ENCODE peak calls at places on chromosomes 6 and 20, in eight cellular contexts. T is lower lobe of right lung; N is left ventricle myocardium inferior; K is osteoblast; F is naive thymus-derived CD4-positive, alpha-beta T cell; V is GM23248; J is H9; E is A673. G is an unnamed sample.

GRCh38 chr6:9346923-9347322 is 911.6 kb upstream of the SLC35B3 start:
- DNase-seq in T (no peak), K (no peak), V (no peak), F (no peak), N (no peak), J (peak; percentile 39), E (no peak), G (no peak)

GRCh38 chr6:136429681-136430080 is 120.5 kb downstream of the MAP7 start:
- DNase-seq in N (no peak), V (no peak), J (no peak), K (no peak), F (no peak), E (no peak), T (no peak), G (no peak)

GRCh38 chr6:43621836-43622180 is 7.3 kb downstream of the GTPBP2 start:
- DNase-seq in K (no peak), J (no peak), T (no peak), N (no peak), F (no peak), V (no peak), E (no peak), G (no peak)

GRCh38 chr20:45842169-45842812 is 8.7 kb downstream of the SNX21 start:
- DNase-seq in N (no peak), E (no peak), T (no peak), F (no peak), K (peak; percentile 73), V (peak; percentile 71), J (no peak), G (no peak)

GRCh38 chr20:2449386-2449785 is 21.2 kb downstream of the SNRPB start:
- DNase-seq in N (no peak), E (no peak), J (no peak), K (no peak), F (no peak), T (no peak), V (no peak), G (no peak)

GRCh38 chr6:157182503-157183254 is 140.6 kb downstream of the TMEM242 start:
- DNase-seq in E (no peak), J (no peak), N (no peak), F (no peak), V (no peak), T (no peak), K (no peak), G (no peak)

GRCh38 chr20:50642288-50642803 is 49.0 kb downstream of the RIPOR3 start:
- DNase-seq in F (no peak), V (no peak), E (peak; percentile 95), J (peak; percentile 93), T (no peak), N (no peak), K (no peak), G (no peak)

GRCh38 chr6:158270389-158271127 is 41.7 kb upstream of the TULP4 start:
- DNase-seq in T (no peak), N (no peak), J (no peak), V (no peak), F (no peak), K (no peak), E (no peak), G (no peak)

DNA sequence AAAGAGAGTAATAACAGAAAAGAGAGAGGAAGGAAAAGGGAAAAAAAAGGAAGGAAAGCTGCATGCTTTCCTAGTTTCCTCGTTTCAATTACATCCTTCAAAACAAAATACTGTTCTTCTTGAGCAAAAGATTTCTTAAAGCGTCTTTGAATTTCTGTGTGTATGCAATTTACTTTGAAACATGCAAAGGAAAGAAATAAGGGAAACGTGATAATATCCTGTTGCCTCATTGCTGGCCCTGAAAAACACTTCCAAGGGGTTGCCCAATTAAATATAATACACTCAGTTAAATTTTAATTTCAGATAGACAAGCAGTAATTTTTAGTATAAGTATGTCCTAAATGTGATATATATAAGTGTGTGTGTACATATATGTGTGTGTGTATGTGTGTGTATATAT is 51.2 kb upstream of the TPD52L1 start:
- DNase-seq in N (no peak), E (no peak), V (peak; percentile 40), F (no peak), T (no peak), J (no peak), K (no peak), G (no peak)
- H3K4me1 ChIP-seq in N (peaks cover 18% of the 10 kb centered on the region), E (peaks cover 24% of the 10 kb centered on the region), V (peaks cover 51% of the 10 kb centered on the region), F (no peaks in the 10 kb centered on the region), T (peaks cover 6% of the 10 kb centered on the region), J (no peaks in the 10 kb centered on the region), K (peaks cover 45% of the 10 kb centered on the region), G (peaks cover 13% of the 10 kb centered on the region)

GRCh38 chr20:62980380-62980960 is 26.3 kb downstream of the BHLHE23 start:
- DNase-seq in N (no peak), F (no peak), T (no peak), K (no peak), J (no peak), E (peak; percentile 59), V (no peak), G (no peak)
- H3K4me1 ChIP-seq in N (no peaks in the 10 kb centered on the region), F (peaks cover 46% of the 10 kb centered on the region), T (no peaks in the 10 kb centered on the region), K (no peaks in the 10 kb centered on the region), J (no peaks in the 10 kb centered on the region), E (peaks cover 16% of the 10 kb centered on the region), V (no peaks in the 10 kb centered on the region), G (no peaks in the 10 kb centered on the region)

GRCh38 chr20:37222086-37222485 is 39.5 kb downstream of the GHRH start:
- DNase-seq in J (no peak), K (no peak), V (no peak), T (no peak), N (no peak), E (no peak), F (no peak), G (no peak)
- H3K4me1 ChIP-seq in J (no peaks in the 10 kb centered on the region), K (peaks cover 13% of the 10 kb centered on the region), V (peaks cover 18% of the 10 kb centered on the region), T (peaks cover 4% of the 10 kb centered on the region), N (peaks cover 37% of the 10 kb centered on the region), E (no peaks in the 10 kb centered on the region), F (no peaks in the 10 kb centered on the region), G (peaks cover 29% of the 10 kb centered on the region)

GRCh38 chr20:62536731-62537401 is 61.1 kb upstream of the GATA5 start:
- DNase-seq in K (peak; percentile 99), E (no peak), T (no peak), N (peak; percentile 48), J (no peak), F (no peak), V (peak; percentile 45), G (peak; percentile 80)
- H3K4me1 ChIP-seq in K (no peaks in the 10 kb centered on the region), E (no peaks in the 10 kb centered on the region), T (no peaks in the 10 kb centered on the region), N (peaks cover 31% of the 10 kb centered on the region), J (no peaks in the 10 kb centered on the region), F (no peaks in the 10 kb centered on the region), V (no peaks in the 10 kb centered on the region), G (peaks cover 23% of the 10 kb centered on the region)

DNA sequence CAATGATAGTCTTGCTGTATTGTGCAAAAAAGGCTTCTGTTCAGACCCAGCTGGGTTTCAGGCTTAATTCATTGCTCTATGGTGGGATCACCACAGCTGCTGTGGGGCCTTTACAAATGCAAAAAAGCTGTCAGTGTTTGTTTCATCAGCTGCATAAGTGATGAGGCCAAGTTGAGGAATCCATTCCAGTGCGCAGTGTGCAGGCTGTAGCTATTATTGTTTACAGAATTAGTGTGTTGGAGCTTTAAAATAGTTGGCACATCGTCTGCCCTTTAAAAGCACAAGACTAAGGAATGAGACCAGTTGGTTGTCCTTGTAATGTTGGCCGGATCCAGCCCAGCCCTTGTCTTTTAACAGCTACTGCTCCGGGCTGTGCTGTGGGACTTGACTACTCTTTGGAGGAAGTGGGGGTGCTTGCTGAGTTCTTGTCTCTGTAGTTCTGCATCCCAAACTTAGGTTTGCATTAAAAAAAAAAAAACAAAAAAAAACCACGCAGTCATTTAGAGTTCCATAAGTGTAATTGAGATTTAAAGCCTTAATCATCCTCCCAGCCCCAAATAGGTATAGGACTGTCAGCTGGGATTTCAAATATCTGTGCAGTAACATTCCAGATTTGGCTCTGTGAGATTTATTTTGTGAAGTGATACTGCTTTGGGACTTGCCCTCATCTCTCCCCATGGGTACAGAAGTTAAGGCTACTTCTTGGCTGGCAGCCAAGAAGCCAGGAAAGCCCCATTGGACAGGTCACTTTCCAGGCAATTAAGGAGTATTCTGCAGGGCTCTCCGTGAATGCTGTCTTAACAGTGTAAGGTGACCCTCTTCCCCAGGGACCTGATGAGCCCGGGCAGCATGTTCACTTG is 19.3 kb downstream of the JARID2 start:
- DNase-seq in V (peak; percentile 74), T (peak; percentile 46), K (no peak), N (peak; percentile 48), F (no peak), J (no peak), E (peak; percentile 91), G (peak; percentile 42)
- H3K4me1 ChIP-seq in V (peaks cover 67% of the 10 kb centered on the region), T (peaks cover 77% of the 10 kb centered on the region), K (peaks cover 52% of the 10 kb centered on the region), N (peaks cover 81% of the 10 kb centered on the region), F (peaks cover 52% of the 10 kb centered on the region), J (peaks cover 44% of the 10 kb centered on the region), E (peaks cover 82% of the 10 kb centered on the region), G (peaks cover 78% of the 10 kb centered on the region)

DNA sequence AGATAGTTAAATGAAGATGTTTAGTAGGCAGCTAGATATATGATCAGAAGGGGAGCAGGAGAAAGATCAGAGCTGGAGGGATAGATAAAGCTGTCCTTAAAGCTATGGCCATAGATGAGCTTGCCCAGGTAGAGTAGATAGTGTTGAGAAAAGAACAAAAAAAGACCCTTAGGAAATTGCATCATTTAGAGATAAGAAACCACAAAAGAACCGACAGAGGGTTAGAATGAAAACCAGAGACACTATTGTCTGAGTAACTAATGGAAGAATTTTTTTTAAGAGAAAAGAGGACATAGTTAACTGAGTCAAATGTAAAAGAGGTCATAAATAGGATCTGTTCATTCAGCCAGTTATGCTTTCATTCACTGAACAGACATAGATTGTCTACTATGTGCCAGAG is 101.8 kb downstream of the TNFAIP3 start:
- DNase-seq in T (no peak), V (peak; percentile 7), K (no peak), E (no peak), F (no peak), J (no peak), N (no peak), G (no peak)
- H3K4me1 ChIP-seq in T (peaks cover 10% of the 10 kb centered on the region), V (peaks cover 18% of the 10 kb centered on the region), K (peaks cover 21% of the 10 kb centered on the region), E (no peaks in the 10 kb centered on the region), F (peaks cover 7% of the 10 kb centered on the region), J (no peaks in the 10 kb centered on the region), N (no peaks in the 10 kb centered on the region), G (no peaks in the 10 kb centered on the region)

GRCh38 chr6:163668061-163668426 is 253.5 kb downstream of the QKI start:
- DNase-seq in N (no peak), K (no peak), T (no peak), E (no peak), J (no peak), V (no peak), F (no peak), G (no peak)
- H3K4me1 ChIP-seq in N (peaks cover 4% of the 10 kb centered on the region), K (no peaks in the 10 kb centered on the region), T (peaks cover 18% of the 10 kb centered on the region), E (peaks cover 44% of the 10 kb centered on the region), J (no peaks in the 10 kb centered on the region), V (no peaks in the 10 kb centered on the region), F (peaks cover 7% of the 10 kb centered on the region), G (peaks cover 10% of the 10 kb centered on the region)

GRCh38 chr6:110185879-110186278 is 5.7 kb downstream of the CDC40 start:
- DNase-seq in V (no peak), F (no peak), N (no peak), E (no peak), T (no peak), K (peak; percentile 31), J (no peak), G (no peak)
- H3K4me1 ChIP-seq in V (peaks cover 45% of the 10 kb centered on the region), F (peaks cover 31% of the 10 kb centered on the region), N (peaks cover 83% of the 10 kb centered on the region), E (peaks cover 40% of the 10 kb centered on the region), T (peaks cover 23% of the 10 kb centered on the region), K (peaks cover 14% of the 10 kb centered on the region), J (no peaks in the 10 kb centered on the region), G (peaks cover 29% of the 10 kb centered on the region)

GRCh38 chr6:93727447-93727846 is 308.1 kb upstream of the EPHA7 start:
- DNase-seq in E (no peak), K (no peak), J (no peak), V (no peak), T (no peak), F (no peak), N (no peak), G (no peak)
- H3K4me1 ChIP-seq in E (no peaks in the 10 kb centered on the region), K (no peaks in the 10 kb centered on the region), J (peaks cover 4% of the 10 kb centered on the region), V (no peaks in the 10 kb centered on the region), T (no peaks in the 10 kb centered on the region), F (no peaks in the 10 kb centered on the region), N (no peaks in the 10 kb centered on the region), G (no peaks in the 10 kb centered on the region)